ENCODE peak calls at places on chromosomes 4 and X, in eight cellular contexts. H, C, B, F, O, E, L and T are unnamed samples.

GRCh38 chr4:95360911-95361695 is 187.7 kb downstream of the UNC5C start:
- DNase-seq in H (no peak), C (no peak), B (no peak), F (no peak), O (no peak), E (no peak), L (no peak), T (no peak)

GRCh38 chrX:66756717-66757116 is 117.8 kb upstream of the EDA2R start:
- DNase-seq in H (no peak), C (no peak), B (no peak), F (no peak), O (no peak), E (no peak), L (no peak), T (no peak)

GRCh38 chrX:66013195-66013816 is 26.6 kb downstream of the VSIG4 start:
- DNase-seq in H (no peak), C (no peak), B (no peak), F (no peak), O (no peak), E (no peak), L (no peak), T (no peak)

GRCh38 chr4:117801756-117802155 is 232.5 kb upstream of the NDST3 start:
- DNase-seq in H (no peak), C (no peak), B (no peak), F (no peak), O (no peak), E (no peak), L (no peak), T (no peak)

GRCh38 chrX:7146703-7147430 is 645 bp upstream of the STS start:
- DNase-seq in H (no peak), C (peak; percentile 24), B (no peak), F (peak; percentile 69), O (peak; percentile 4), E (no peak), L (no peak), T (no peak)

GRCh38 chrX:97756879-97757278 is 873.2 kb downstream of the RPA4 start:
- DNase-seq in H (no peak), C (no peak), B (no peak), F (no peak), O (no peak), E (no peak), L (no peak), T (no peak)

GRCh38 chr4:38281416-38282071 is 321.3 kb downstream of the PTTG2 start:
- DNase-seq in H (no peak), C (no peak), B (no peak), F (no peak), O (no peak), E (no peak), L (no peak), T (no peak)

GRCh38 chrX:23365541-23365940 is 30.9 kb downstream of the PTCHD1 start:
- DNase-seq in H (no peak), C (no peak), B (no peak), F (no peak), O (no peak), E (peak; percentile 70), L (no peak), T (no peak)

GRCh38 chrX:23478056-23478455 is 143.4 kb downstream of the PTCHD1 start:
- DNase-seq in H (no peak), C (no peak), B (no peak), F (no peak), O (no peak), E (no peak), L (no peak), T (no peak)

GRCh38 chrX:136608295-136608933 is 39.5 kb upstream of the CD40LG start:
- DNase-seq in H (peak; percentile 34), C (no peak), B (peak; percentile 15), F (peak; percentile 64), O (no peak), E (no peak), L (no peak), T (peak; percentile 1)

GRCh38 chr4:41406051-41406516 is 131.9 kb upstream of the LIMCH1 start:
- DNase-seq in H (no peak), C (no peak), B (no peak), F (no peak), O (no peak), E (no peak), L (no peak), T (no peak)

GRCh38 chr4:1285790-1286553 is 3.7 kb upstream of the MAEA start:
- DNase-seq in H (peak; percentile 26), C (no peak), B (no peak), F (no peak), O (no peak), E (no peak), L (no peak), T (peak; percentile 23)

GRCh38 chrX:12360389-12360788 is 222.1 kb downstream of the FRMPD4 start:
- DNase-seq in H (no peak), C (no peak), B (no peak), F (no peak), O (no peak), E (no peak), L (no peak), T (peak; percentile 38)

GRCh38 chr4:139749313-139749712 is 83.7 kb downstream of the MGST2 start:
- DNase-seq in H (no peak), C (no peak), B (no peak), F (no peak), O (no peak), E (no peak), L (no peak), T (peak; percentile 40)

GRCh38 chr4:165402375-165402774 is 23.6 kb downstream of the CPE start:
- DNase-seq in H (no peak), C (no peak), B (no peak), F (no peak), O (no peak), E (no peak), L (no peak), T (no peak)

GRCh38 chr4:66899422-66900065 is 645.8 kb downstream of the CENPC start:
- DNase-seq in H (no peak), C (no peak), B (no peak), F (no peak), O (no peak), E (peak; percentile 55), L (no peak), T (no peak)

GRCh38 chr4:169185133-169185956 is 85.4 kb downstream of the SH3RF1 start:
- DNase-seq in H (no peak), C (no peak), B (no peak), F (no peak), O (no peak), E (no peak), L (no peak), T (no peak)

GRCh38 chr4:123856689-123857545 is 460.3 kb downstream of the SPRY1 start:
- DNase-seq in H (no peak), C (no peak), B (no peak), F (no peak), O (peak; percentile 8), E (no peak), L (peak; percentile 1), T (peak; percentile 92)

GRCh38 chr4:73021634-73022033 is 47.9 kb downstream of the COX18 start:
- DNase-seq in H (no peak), C (no peak), B (peak; percentile 26), F (no peak), O (no peak), E (no peak), L (no peak), T (peak; percentile 72)

GRCh38 chrX:26889574-26889973 is 573.6 kb downstream of the PPP4R3C start:
- DNase-seq in H (no peak), C (no peak), B (no peak), F (no peak), O (no peak), E (no peak), L (no peak), T (no peak)

GRCh38 chr4:85571008-85571407 is 96.1 kb downstream of the ARHGAP24 start:
- DNase-seq in H (no peak), C (no peak), B (no peak), F (no peak), O (no peak), E (no peak), L (no peak), T (no peak)

GRCh38 chr4:73103799-73104503 is 34.4 kb upstream of the COX18 start:
- DNase-seq in H (no peak), C (no peak), B (no peak), F (no peak), O (no peak), E (no peak), L (no peak), T (no peak)

GRCh38 chr4:123546661-123547060 is 150.1 kb downstream of the SPRY1 start:
- DNase-seq in H (no peak), C (no peak), B (no peak), F (no peak), O (no peak), E (no peak), L (no peak), T (no peak)

GRCh38 chrX:1554469-1555210 is 17.7 kb upstream of the P2RY8 start:
- DNase-seq in H (peak; percentile 29), C (no peak), B (no peak), F (peak; percentile 26), O (no peak), E (no peak), L (no peak), T (no peak)

GRCh38 chr4:183335369-183335940 is 13.2 kb upstream of the CLDN24 start:
- DNase-seq in H (no peak), C (no peak), B (no peak), F (no peak), O (no peak), E (no peak), L (no peak), T (peak; percentile 42)

GRCh38 chr4:183503497-183504063 is 1.3 kb upstream of the ING2 start:
- DNase-seq in H (no peak), C (no peak), B (no peak), F (no peak), O (no peak), E (peak; percentile 72), L (peak; percentile 10), T (no peak)

GRCh38 chrX:25191403-25191802 is 175.6 kb upstream of the ARX start:
- DNase-seq in H (no peak), C (no peak), B (no peak), F (no peak), O (no peak), E (no peak), L (no peak), T (no peak)

GRCh38 chr4:793941-794621 is 31.8 kb downstream of the CPLX1 start:
- DNase-seq in H (no peak), C (no peak), B (no peak), F (no peak), O (no peak), E (peak; percentile 81), L (peak; percentile 41), T (no peak)

GRCh38 chrX:16870861-16871584 is 861 bp upstream of the RBBP7 start:
- DNase-seq in H (peak; percentile 25), C (peak; percentile 11), B (peak; percentile 30), F (peak; percentile 76), O (peak; percentile 8), E (peak; percentile 76), L (no peak), T (no peak)